ENCODE peak calls at places on chromosomes 4 and X, in four cellular contexts. B, K, H and I are unnamed samples.

GRCh38 chrX:150363561-150364346 is 637 bp downstream of the MAMLD1 start:
- DNase-seq in B (no peak), K (no peak), H (no peak), I (peak)

GRCh38 chrX:150086371-150086770 is 148.1 kb upstream of the EOLA2 start:
- DNase-seq in B (no peak), K (no peak), H (no peak), I (no peak)

GRCh38 chrX:82756272-82756671 is 751.8 kb upstream of the POU3F4 start:
- DNase-seq in B (no peak), K (no peak), H (no peak), I (no peak)

GRCh38 chr4:34972189-34972588 is 1272.1 kb downstream of the ARAP2 start:
- DNase-seq in B (no peak), K (no peak), H (no peak), I (no peak)

GRCh38 chrX:74535211-74535621 is 79.2 kb downstream of the RLIM start:
- DNase-seq in B (peak), K (peak), H (no peak), I (peak)

GRCh38 chrX:87900320-87900908 is 382.8 kb downstream of the KLHL4 start:
- DNase-seq in B (no peak), K (no peak), H (peak), I (peak)

GRCh38 chr4:76696109-76696508 is 201.8 kb downstream of the SOWAHB start:
- DNase-seq in B (no peak), K (no peak), H (no peak), I (no peak)

GRCh38 chr4:121192500-121192899 is 28.4 kb upstream of the TNIP3 start:
- DNase-seq in B (no peak), K (no peak), H (no peak), I (peak)

GRCh38 chrX:107493141-107493540 is 43.7 kb downstream of the FRMPD3 start:
- DNase-seq in B (no peak), K (no peak), H (no peak), I (no peak)

GRCh38 chrX:74179071-74179470 is 124.9 kb upstream of the ZCCHC13 start:
- DNase-seq in B (no peak), K (no peak), H (no peak), I (no peak)

GRCh38 chr4:189374176-189374575 is 566.5 kb upstream of the FRG1 start:
- DNase-seq in B (no peak), K (no peak), H (no peak), I (no peak)

GRCh38 chrX:39427492-39428289 is 626.4 kb downstream of the MID1IP1 start:
- DNase-seq in B (peak), K (no peak), H (peak), I (peak)

GRCh38 chr4:139556735-139557505 is 901 bp upstream of the SETD7 start:
- DNase-seq in B (no peak), K (peak), H (peak), I (peak)

GRCh38 chrX:16869393-16870094 is 618 bp downstream of the RBBP7 start:
- DNase-seq in B (peak), K (peak), H (no peak), I (peak)

GRCh38 chr4:106695846-106696245 is 327.3 kb upstream of the GIMD1 start:
- DNase-seq in B (no peak), K (no peak), H (no peak), I (no peak)

GRCh38 chr4:154335588-154335987 is 156.0 kb downstream of the DCHS2 start:
- DNase-seq in B (no peak), K (no peak), H (no peak), I (no peak)